ENCODE peak calls at places on chromosomes 13 and 19, in four cellular contexts. N, O, A and H are unnamed samples. For H3K4me1, the result is how much of the 10 kb centered on the place peaks cover.

GRCh38 chr13:107276936-107277335 is 709.0 kb upstream of the ARGLU1 start:
- DNase-seq in N (no peak), O (no peak), A (no peak), H (no peak)

GRCh38 chr13:97367427-97367826 is 66.5 kb upstream of the RAP2A start:
- DNase-seq in N (peak), O (no peak), A (no peak), H (peak)

GRCh38 chr19:14375055-14375581 is 6.1 kb upstream of the ADGRE5 start:
- DNase-seq in N (no peak), O (no peak), A (no peak), H (no peak)

GRCh38 chr19:17159466-17160393 is 55.4 kb upstream of the USE1 start:
- DNase-seq in N (no peak), O (peak), A (no peak), H (no peak)

GRCh38 chr13:19794552-19795143 is 11.9 kb upstream of the PSPC1 start:
- DNase-seq in N (no peak), O (peak), A (peak), H (peak)

GRCh38 chr13:33123066-33123940 is 107.1 kb downstream of the KL start:
- DNase-seq in N (peak), O (no peak), A (no peak), H (peak)

GRCh38 chr13:72648513-72649065 is 78.8 kb downstream of the MZT1 start:
- DNase-seq in N (peak), O (no peak), A (no peak), H (no peak)

GRCh38 chr13:21359855-21360254 is 99.2 kb downstream of the ZDHHC20 start:
- DNase-seq in N (no peak), O (no peak), A (no peak), H (no peak)

GRCh38 chr19:14406645-14407331 is 12.4 kb downstream of the DDX39A start:
- DNase-seq in N (no peak), O (no peak), A (no peak), H (no peak)

GRCh38 chr13:96141032-96141431 is 51.1 kb downstream of the HS6ST3 start:
- DNase-seq in N (peak), O (peak), A (no peak), H (no peak)

GRCh38 chr13:97257800-97258799 is 36.0 kb downstream of the MBNL2 start:
- DNase-seq in N (peak), O (peak), A (no peak), H (no peak)

GRCh38 chr19:48444933-48445194 is 919 bp upstream of the GRWD1 start:
- DNase-seq in N (peak), O (no peak), A (no peak), H (no peak)

GRCh38 chr19:18234194-18234593 is 8.0 kb upstream of the PDE4C start:
- DNase-seq in N (no peak), O (no peak), A (no peak), H (no peak)

GRCh38 chr13:40228981-40229380 is 437.5 kb downstream of the FOXO1 start:
- DNase-seq in N (no peak), O (no peak), A (no peak), H (no peak)

GRCh38 chr19:19459099-19459498 is 53.6 kb downstream of the GATAD2A start:
- DNase-seq in N (peak), O (no peak), A (no peak), H (no peak)

GRCh38 chr19:19457691-19458090 is 52.2 kb downstream of the GATAD2A start:
- DNase-seq in N (no peak), O (no peak), A (no peak), H (no peak)

GRCh38 chr19:19460258-19460731 is 54.8 kb downstream of the GATAD2A start:
- DNase-seq in N (no peak), O (no peak), A (no peak), H (no peak)

GRCh38 chr19:19459707-19460251 is 54.3 kb downstream of the GATAD2A start:
- DNase-seq in N (peak), O (no peak), A (no peak), H (peak)

GRCh38 chr19:19458110-19458816 is 52.8 kb downstream of the GATAD2A start:
- DNase-seq in N (no peak), O (no peak), A (no peak), H (no peak)
- H3K4me1 ChIP-seq in N (under half), O (under half), A (under half), H (under half)

GRCh38 chr13:93771229-93771628 is 544.6 kb downstream of the GPC6 start:
- DNase-seq in N (no peak), O (no peak), A (no peak), H (no peak)

GRCh38 chr13:93769607-93770006 is 543.0 kb downstream of the GPC6 start:
- DNase-seq in N (no peak), O (peak), A (no peak), H (no peak)

GRCh38 chr13:93775027-93775426 is 548.4 kb downstream of the GPC6 start:
- DNase-seq in N (no peak), O (no peak), A (no peak), H (no peak)

GRCh38 chr13:93769126-93769525 is 542.5 kb downstream of the GPC6 start:
- DNase-seq in N (peak), O (no peak), A (no peak), H (no peak)

GRCh38 chr13:93771782-93772181 is 545.2 kb downstream of the GPC6 start:
- DNase-seq in N (peak), O (no peak), A (no peak), H (no peak)
- H3K4me1 ChIP-seq in N (under half), O (under half), A (under half), H (under half)

DNA sequence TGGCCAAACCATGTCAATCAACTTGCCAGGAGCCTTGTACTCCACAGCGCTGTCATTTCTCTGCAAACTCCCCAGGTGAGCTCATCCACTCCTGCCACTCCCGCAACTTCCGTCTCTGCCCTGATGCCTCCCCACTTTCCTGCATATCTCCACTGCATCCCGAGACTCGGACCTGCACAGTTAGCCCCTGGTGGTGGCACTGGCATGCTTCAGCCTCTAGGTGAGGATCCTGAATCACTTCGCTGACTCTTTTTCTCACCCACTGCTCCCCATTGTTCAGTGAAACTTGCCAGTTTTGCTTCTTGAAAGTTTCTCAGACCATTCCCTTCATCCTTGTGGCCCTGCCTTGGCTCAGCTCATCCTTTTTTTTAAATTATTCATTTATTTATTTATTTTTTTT is 3.4 kb upstream of the CTU1 start:
- DNase-seq in N (no peak), O (no peak), A (no peak), H (no peak)
- H3K4me1 ChIP-seq in N (under half), O (under half), A (under half), H (under half)

GRCh38 chr19:32671883-32672282 is 3.1 kb downstream of the ANKRD27 start:
- DNase-seq in N (peak), O (no peak), A (no peak), H (no peak)
- H3K4me1 ChIP-seq in N (under half), O (under half), A (under half), H (under half)

DNA sequence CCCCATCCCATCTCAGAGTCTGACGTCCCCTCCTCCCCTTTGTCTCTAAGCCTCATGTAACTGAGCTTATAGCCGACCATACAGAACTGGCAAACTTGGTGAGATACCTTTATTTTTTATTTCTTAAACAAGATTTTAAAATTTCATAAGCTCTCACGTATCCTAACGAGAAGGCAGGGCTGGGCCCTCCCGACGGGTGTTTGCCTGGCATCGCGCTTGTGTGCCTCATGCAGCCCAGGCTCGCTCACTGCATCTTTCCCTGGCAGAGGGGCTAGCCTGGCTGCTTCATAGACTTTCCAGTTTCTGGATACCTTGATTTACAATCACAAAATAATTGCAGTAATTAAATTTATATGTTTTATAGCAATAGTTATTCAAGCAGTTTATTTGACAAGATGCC is 69.0 kb downstream of the GGACT start:
- DNase-seq in N (no peak), O (no peak), A (no peak), H (no peak)
- H3K4me1 ChIP-seq in N (under half), O (under half), A (under half), H (under half)

DNA sequence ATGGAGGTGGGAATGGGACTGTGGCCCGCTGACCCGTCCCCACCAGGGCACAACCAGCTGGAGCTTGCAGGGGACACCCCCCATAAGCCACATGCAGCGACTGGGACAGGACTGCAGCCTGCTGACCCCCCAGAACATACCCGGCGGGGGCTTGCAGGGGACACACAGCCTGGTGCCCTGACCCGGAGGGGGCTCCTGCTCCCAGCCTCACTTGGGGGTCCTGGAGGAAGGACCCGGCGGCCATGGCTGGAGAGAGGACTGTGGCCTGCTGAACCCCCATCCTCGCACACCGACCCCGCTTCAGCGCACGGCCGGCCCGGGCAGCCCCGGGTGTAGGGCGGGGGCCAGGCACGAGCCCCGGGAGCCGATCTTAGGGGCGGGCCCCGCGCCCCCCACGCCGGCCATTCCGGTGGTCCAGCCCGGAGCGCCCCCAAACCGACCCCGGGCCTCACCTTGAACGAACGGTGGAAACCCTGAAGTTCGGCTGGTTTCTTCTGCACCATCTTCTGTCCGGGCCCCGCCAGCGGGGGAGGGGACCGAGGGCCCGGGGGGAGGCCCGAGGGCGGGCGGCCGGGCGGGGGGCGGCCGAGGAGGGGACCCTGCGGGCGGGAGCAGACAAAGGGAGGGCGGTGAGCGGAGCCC is 574 bp downstream of the MKNK2 start:
- DNase-seq in N (no peak), O (no peak), A (no peak), H (no peak)
- H3K4me1 ChIP-seq in N (under half), O (under half), A (under half), H (under half)

DNA sequence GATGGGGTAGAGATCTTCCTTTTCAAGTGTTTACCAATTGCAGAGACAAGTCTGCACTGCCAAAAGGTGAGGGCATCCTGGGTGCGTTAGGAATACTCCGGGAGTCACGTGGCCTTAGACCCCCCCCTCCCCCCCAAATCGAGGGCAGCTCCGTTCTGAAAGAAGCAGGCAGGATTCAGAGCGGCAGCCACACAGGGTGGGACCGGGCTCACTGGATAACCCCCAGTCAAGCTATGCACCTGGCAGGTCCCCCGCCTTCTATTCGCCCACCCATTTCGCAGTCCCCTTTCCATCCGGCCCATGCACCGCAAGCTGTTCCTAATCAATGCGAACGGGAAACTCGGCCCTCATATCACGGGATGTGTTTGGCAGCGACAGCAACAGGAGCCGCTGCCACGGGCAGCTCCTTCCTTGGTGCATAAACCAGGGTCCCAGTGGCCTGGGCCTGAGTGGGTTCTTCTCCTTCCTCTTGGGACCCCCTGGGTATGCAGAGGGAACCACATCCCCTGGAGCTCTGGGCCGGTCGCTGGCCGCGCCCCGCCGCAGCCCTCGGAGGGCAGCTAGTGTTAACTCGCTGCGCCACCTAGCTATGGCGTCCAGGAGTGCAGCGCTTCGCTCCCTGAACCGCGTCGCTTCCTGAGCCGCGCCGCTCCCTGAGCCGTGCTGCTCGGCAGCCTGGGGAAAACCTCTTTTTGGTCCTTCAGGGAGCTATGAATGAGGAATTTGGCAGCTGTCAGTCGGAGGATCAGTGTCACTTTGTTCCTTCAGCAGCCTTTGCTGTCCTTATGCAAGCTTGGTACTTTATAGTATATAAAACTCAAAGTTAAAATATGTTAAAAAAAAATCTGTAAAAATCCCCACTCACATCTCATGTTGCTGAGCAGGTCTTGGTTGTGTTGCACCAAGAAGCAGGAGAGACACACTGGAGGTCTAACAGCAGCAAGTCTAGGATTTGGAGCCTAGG is 41.4 kb downstream of the LYL1 start:
- DNase-seq in N (peak), O (peak), A (peak), H (peak)
- H3K4me1 ChIP-seq in N (under half), O (under half), A (half or more), H (under half)

DNA sequence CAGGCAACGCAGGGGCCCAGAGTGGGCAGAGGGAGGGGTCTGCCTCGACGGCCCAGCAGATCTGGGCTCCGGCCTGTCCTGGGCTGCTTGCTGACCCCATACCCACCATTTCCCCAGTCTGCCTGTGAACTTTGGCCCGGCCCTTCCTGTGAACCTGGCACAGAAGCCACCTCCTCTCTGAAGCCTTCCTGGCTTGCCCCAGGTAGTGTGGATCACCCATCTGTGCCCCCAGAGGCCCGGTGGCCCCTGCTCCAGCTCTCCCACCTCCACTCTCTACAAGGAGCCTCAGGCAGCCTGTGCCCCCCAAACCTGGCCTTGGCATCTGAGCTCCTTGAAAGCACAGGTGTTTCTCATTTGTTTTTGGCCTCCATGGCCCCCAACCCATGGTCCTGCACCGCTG is 15.7 kb downstream of the PLEKHF1 start:
- DNase-seq in N (no peak), O (no peak), A (no peak), H (no peak)
- H3K4me1 ChIP-seq in N (under half), O (under half), A (under half), H (under half)